ENCODE peak calls at places on chromosomes 13 and 19, in five cellular contexts. S is mesenchymal stem cell, M is AML-193, F is cardiac fibroblast, B is EH. N is an unnamed sample.

GRCh38 chr13:31598990-31599389 is 140.3 kb upstream of the RXFP2 start:
- DNase-seq in S (no peak), M (no peak), F (no peak), B (no peak), N (no peak)

GRCh38 chr13:106446011-106446410 is 89.5 kb downstream of the EFNB2 start:
- DNase-seq in S (peak), M (no peak), F (peak), B (peak), N (no peak)

GRCh38 chr19:18108897-18109296 is 11.3 kb downstream of the MAST3 start:
- DNase-seq in S (no peak), M (no peak), F (no peak), B (no peak), N (no peak)

GRCh38 chr13:45167611-45168554 is 33.0 kb downstream of the KCTD4 start:
- DNase-seq in S (peak), M (no peak), F (no peak), B (no peak), N (no peak)

GRCh38 chr19:47264629-47265028 is 8.3 kb downstream of the CCDC9 start:
- DNase-seq in S (no peak), M (no peak), F (no peak), B (no peak), N (no peak)

GRCh38 chr19:55113570-55114039 is 3.8 kb downstream of the PPP1R12C start:
- DNase-seq in S (peak), M (no peak), F (peak), B (peak), N (peak)

GRCh38 chr19:4123615-4124568 is at the start of gene MAP2K2:
- DNase-seq in S (peak), M (peak), F (peak), B (peak), N (peak)

GRCh38 chr13:20125129-20125782 is 35.6 kb downstream of the GJA3 start:
- DNase-seq in S (peak), M (no peak), F (peak), B (peak), N (peak)

GRCh38 chr13:47121092-47121763 is 224.4 kb upstream of the HTR2A start:
- DNase-seq in S (no peak), M (no peak), F (no peak), B (no peak), N (no peak)

GRCh38 chr13:81326913-81327312 is 986.0 kb upstream of the SPRY2 start:
- DNase-seq in S (no peak), M (no peak), F (no peak), B (no peak), N (no peak)

GRCh38 chr13:112350300-112350699 is 25.9 kb upstream of the SPACA7 start:
- DNase-seq in S (no peak), M (no peak), F (no peak), B (no peak), N (no peak)

GRCh38 chr13:72390909-72391308 is 336.5 kb downstream of the MZT1 start:
- DNase-seq in S (no peak), M (no peak), F (peak), B (no peak), N (no peak)

GRCh38 chr19:703651-704446 is 4.9 kb upstream of the PALM start:
- DNase-seq in S (peak), M (peak), F (peak), B (peak), N (peak)

GRCh38 chr19:5806905-5807304 is 2.0 kb downstream of the NRTN start:
- DNase-seq in S (no peak), M (no peak), F (no peak), B (no peak), N (no peak)

GRCh38 chr13:109196896-109197295 is 567.5 kb downstream of the MYO16 start:
- DNase-seq in S (no peak), M (peak), F (no peak), B (no peak), N (no peak)

GRCh38 chr19:2446390-2446789 is 10.4 kb downstream of the LMNB2 start:
- DNase-seq in S (no peak), M (no peak), F (no peak), B (no peak), N (peak)

GRCh38 chr13:54614729-54615128 is 1586.1 kb downstream of the OLFM4 start:
- DNase-seq in S (no peak), M (no peak), F (no peak), B (no peak), N (no peak)

GRCh38 chr19:1455002-1455335 is 5.0 kb downstream of the APC2 start:
- DNase-seq in S (no peak), M (no peak), F (no peak), B (no peak), N (peak)

GRCh38 chr19:33064117-33064777 is 441 bp downstream of the RHPN2 start:
- DNase-seq in S (peak), M (no peak), F (no peak), B (peak), N (no peak)

GRCh38 chr19:2631213-2631821 is 71.2 kb downstream of the GNG7 start:
- DNase-seq in S (no peak), M (no peak), F (peak), B (peak), N (peak)

GRCh38 chr13:98998831-98999634 is 21.2 kb upstream of the DOCK9 start:
- DNase-seq in S (peak), M (no peak), F (peak), B (peak), N (peak)

GRCh38 chr13:30872685-30873443 is 33.2 kb upstream of the MEDAG start:
- DNase-seq in S (peak), M (peak), F (peak), B (peak), N (peak)

GRCh38 chr19:42352216-42352892 is 26.9 kb downstream of the MEGF8 start:
- DNase-seq in S (peak), M (no peak), F (peak), B (peak), N (no peak)

GRCh38 chr13:58858870-58859371 is 1227.4 kb downstream of the PCDH17 start:
- DNase-seq in S (no peak), M (no peak), F (no peak), B (no peak), N (no peak)

GRCh38 chr13:97367427-97367826 is 66.5 kb upstream of the RAP2A start:
- DNase-seq in S (peak), M (no peak), F (peak), B (peak), N (peak)

GRCh38 chr13:110388141-110388943 is 81.3 kb downstream of the COL4A2 start:
- DNase-seq in S (peak), M (no peak), F (peak), B (peak), N (no peak)

GRCh38 chr19:48678201-48678600 is 5.4 kb upstream of the NTN5 start:
- DNase-seq in S (no peak), M (no peak), F (no peak), B (no peak), N (no peak)

GRCh38 chr19:28465317-28466086 is 747.4 kb downstream of the UQCRFS1 start:
- DNase-seq in S (no peak), M (no peak), F (peak), B (peak), N (peak)